ENCODE peak calls at places on chromosomes 2 and 18, in seven cellular contexts. One of them, this sample, is unnamed.

GRCh38 chr2:55864351-55865084 is 59.1 kb downstream of the EFEMP1 start:
- DNase-seq in NCI-H1092 treated with DMSO at 0.1 percent for 48 hours: no peak
- DNase-seq in sciatic nerve: no peak
- DNase-seq in activated naive CD4-positive, alpha-beta T cell: no peak
- DNase-seq in CD4-positive, CD25-positive, alpha-beta regulatory T cell: no peak
- DNase-seq in retina: no peak
- DNase-seq in tibial artery: no peak
- DNase-seq in this sample: no peak

GRCh38 chr2:62340981-62341624 is 145.2 kb downstream of the B3GNT2 start:
- DNase-seq in retina: peak; percentile 22
- DNase-seq in CD4-positive, CD25-positive, alpha-beta regulatory T cell: no peak
- DNase-seq in tibial artery: no peak
- DNase-seq in activated naive CD4-positive, alpha-beta T cell: no peak
- DNase-seq in sciatic nerve: no peak
- DNase-seq in NCI-H1092 treated with DMSO at 0.1 percent for 48 hours: peak; percentile 66
- DNase-seq in this sample: peak; percentile 78

GRCh38 chr2:99652862-99653261 is 163.0 kb upstream of the REV1 start:
- DNase-seq in retina: no peak
- DNase-seq in sciatic nerve: no peak
- DNase-seq in CD4-positive, CD25-positive, alpha-beta regulatory T cell: no peak
- DNase-seq in tibial artery: no peak
- DNase-seq in activated naive CD4-positive, alpha-beta T cell: no peak
- DNase-seq in NCI-H1092 treated with DMSO at 0.1 percent for 48 hours: no peak
- DNase-seq in this sample: no peak

GRCh38 chr2:237473474-237474453 is 13.3 kb upstream of the MLPH start:
- DNase-seq in NCI-H1092 treated with DMSO at 0.1 percent for 48 hours: no peak
- DNase-seq in activated naive CD4-positive, alpha-beta T cell: no peak
- DNase-seq in retina: no peak
- DNase-seq in CD4-positive, CD25-positive, alpha-beta regulatory T cell: no peak
- DNase-seq in tibial artery: no peak
- DNase-seq in sciatic nerve: no peak
- DNase-seq in this sample: peak; percentile 69

GRCh38 chr2:46780801-46781445 is 134.7 kb downstream of the MCFD2 start:
- DNase-seq in retina: peak; percentile 63
- DNase-seq in NCI-H1092 treated with DMSO at 0.1 percent for 48 hours: no peak
- DNase-seq in activated naive CD4-positive, alpha-beta T cell: no peak
- DNase-seq in CD4-positive, CD25-positive, alpha-beta regulatory T cell: no peak
- DNase-seq in sciatic nerve: no peak
- DNase-seq in tibial artery: peak; percentile 66
- DNase-seq in this sample: no peak

GRCh38 chr2:27262379-27263286 is at the start of gene SLC30A3:
- DNase-seq in CD4-positive, CD25-positive, alpha-beta regulatory T cell: peak; percentile 76
- DNase-seq in activated naive CD4-positive, alpha-beta T cell: no peak
- DNase-seq in sciatic nerve: peak; percentile 71
- DNase-seq in NCI-H1092 treated with DMSO at 0.1 percent for 48 hours: no peak
- DNase-seq in retina: peak; percentile 75
- DNase-seq in tibial artery: peak; percentile 70
- DNase-seq in this sample: no peak

GRCh38 chr18:45837283-45838070 is 12.0 kb downstream of the SIGLEC15 start:
- DNase-seq in tibial artery: no peak
- DNase-seq in retina: peak; percentile 70
- DNase-seq in sciatic nerve: no peak
- DNase-seq in NCI-H1092 treated with DMSO at 0.1 percent for 48 hours: no peak
- DNase-seq in activated naive CD4-positive, alpha-beta T cell: no peak
- DNase-seq in CD4-positive, CD25-positive, alpha-beta regulatory T cell: peak; percentile 72
- DNase-seq in this sample: no peak

GRCh38 chr2:72210470-72210869 is 62.8 kb upstream of the CYP26B1 start:
- DNase-seq in sciatic nerve: no peak
- DNase-seq in NCI-H1092 treated with DMSO at 0.1 percent for 48 hours: no peak
- DNase-seq in retina: no peak
- DNase-seq in activated naive CD4-positive, alpha-beta T cell: no peak
- DNase-seq in tibial artery: no peak
- DNase-seq in CD4-positive, CD25-positive, alpha-beta regulatory T cell: no peak
- DNase-seq in this sample: no peak

GRCh38 chr2:121372756-121373353 is 87.9 kb upstream of the TFCP2L1 start:
- DNase-seq in CD4-positive, CD25-positive, alpha-beta regulatory T cell: no peak
- DNase-seq in sciatic nerve: no peak
- DNase-seq in tibial artery: no peak
- DNase-seq in retina: no peak
- DNase-seq in activated naive CD4-positive, alpha-beta T cell: no peak
- DNase-seq in NCI-H1092 treated with DMSO at 0.1 percent for 48 hours: no peak
- DNase-seq in this sample: no peak

GRCh38 chr2:102449370-102449974 is 23.6 kb upstream of the SLC9A4 start:
- DNase-seq in sciatic nerve: no peak
- DNase-seq in CD4-positive, CD25-positive, alpha-beta regulatory T cell: peak; percentile 81
- DNase-seq in tibial artery: no peak
- DNase-seq in NCI-H1092 treated with DMSO at 0.1 percent for 48 hours: no peak
- DNase-seq in activated naive CD4-positive, alpha-beta T cell: peak; percentile 21
- DNase-seq in retina: peak; percentile 32
- DNase-seq in this sample: peak; percentile 78

GRCh38 chr2:234450431-234451095 is 46.3 kb downstream of the ARL4C start:
- DNase-seq in activated naive CD4-positive, alpha-beta T cell: no peak
- DNase-seq in tibial artery: no peak
- DNase-seq in retina: no peak
- DNase-seq in sciatic nerve: no peak
- DNase-seq in CD4-positive, CD25-positive, alpha-beta regulatory T cell: peak; percentile 42
- DNase-seq in NCI-H1092 treated with DMSO at 0.1 percent for 48 hours: no peak
- DNase-seq in this sample: no peak

GRCh38 chr2:190545082-190545481 is 10.6 kb upstream of the NEMP2 start:
- DNase-seq in activated naive CD4-positive, alpha-beta T cell: no peak
- DNase-seq in CD4-positive, CD25-positive, alpha-beta regulatory T cell: no peak
- DNase-seq in sciatic nerve: no peak
- DNase-seq in NCI-H1092 treated with DMSO at 0.1 percent for 48 hours: no peak
- DNase-seq in tibial artery: no peak
- DNase-seq in retina: no peak
- DNase-seq in this sample: no peak

GRCh38 chr2:88177556-88177955 is 7.4 kb downstream of the THNSL2 start:
- DNase-seq in activated naive CD4-positive, alpha-beta T cell: no peak
- DNase-seq in NCI-H1092 treated with DMSO at 0.1 percent for 48 hours: no peak
- DNase-seq in retina: no peak
- DNase-seq in sciatic nerve: no peak
- DNase-seq in tibial artery: no peak
- DNase-seq in CD4-positive, CD25-positive, alpha-beta regulatory T cell: no peak
- DNase-seq in this sample: no peak

GRCh38 chr2:40251146-40251545 is 200.7 kb downstream of the SLC8A1 start:
- DNase-seq in activated naive CD4-positive, alpha-beta T cell: no peak
- DNase-seq in retina: no peak
- DNase-seq in NCI-H1092 treated with DMSO at 0.1 percent for 48 hours: peak; percentile 97
- DNase-seq in CD4-positive, CD25-positive, alpha-beta regulatory T cell: no peak
- DNase-seq in sciatic nerve: no peak
- DNase-seq in tibial artery: no peak
- DNase-seq in this sample: no peak

GRCh38 chr2:159506764-159507406 is 109.5 kb downstream of the BAZ2B start:
- DNase-seq in activated naive CD4-positive, alpha-beta T cell: no peak
- DNase-seq in tibial artery: no peak
- DNase-seq in NCI-H1092 treated with DMSO at 0.1 percent for 48 hours: no peak
- DNase-seq in sciatic nerve: no peak
- DNase-seq in CD4-positive, CD25-positive, alpha-beta regulatory T cell: no peak
- DNase-seq in retina: no peak
- DNase-seq in this sample: no peak

GRCh38 chr2:177211602-177212105 is 940 bp upstream of the HNRNPA3 start:
- DNase-seq in tibial artery: no peak
- DNase-seq in CD4-positive, CD25-positive, alpha-beta regulatory T cell: no peak
- DNase-seq in retina: no peak
- DNase-seq in sciatic nerve: no peak
- DNase-seq in NCI-H1092 treated with DMSO at 0.1 percent for 48 hours: no peak
- DNase-seq in activated naive CD4-positive, alpha-beta T cell: no peak
- DNase-seq in this sample: no peak

GRCh38 chr2:8146329-8147048 is 535.4 kb upstream of the ID2 start:
- DNase-seq in tibial artery: no peak
- DNase-seq in CD4-positive, CD25-positive, alpha-beta regulatory T cell: no peak
- DNase-seq in retina: no peak
- DNase-seq in NCI-H1092 treated with DMSO at 0.1 percent for 48 hours: peak; percentile 70
- DNase-seq in activated naive CD4-positive, alpha-beta T cell: no peak
- DNase-seq in sciatic nerve: no peak
- DNase-seq in this sample: no peak

GRCh38 chr2:106658616-106659015 is 171.5 kb downstream of the CD8B2 start:
- DNase-seq in NCI-H1092 treated with DMSO at 0.1 percent for 48 hours: no peak
- DNase-seq in CD4-positive, CD25-positive, alpha-beta regulatory T cell: no peak
- DNase-seq in tibial artery: no peak
- DNase-seq in activated naive CD4-positive, alpha-beta T cell: no peak
- DNase-seq in retina: no peak
- DNase-seq in sciatic nerve: no peak
- DNase-seq in this sample: no peak

GRCh38 chr2:212330263-212330662 is 208.3 kb downstream of the ERBB4 start:
- DNase-seq in tibial artery: no peak
- DNase-seq in CD4-positive, CD25-positive, alpha-beta regulatory T cell: no peak
- DNase-seq in activated naive CD4-positive, alpha-beta T cell: no peak
- DNase-seq in NCI-H1092 treated with DMSO at 0.1 percent for 48 hours: no peak
- DNase-seq in sciatic nerve: no peak
- DNase-seq in retina: no peak
- DNase-seq in this sample: no peak

GRCh38 chr2:241615041-241615440 is 21.9 kb downstream of the THAP4 start:
- DNase-seq in sciatic nerve: no peak
- DNase-seq in CD4-positive, CD25-positive, alpha-beta regulatory T cell: no peak
- DNase-seq in tibial artery: no peak
- DNase-seq in retina: no peak
- DNase-seq in NCI-H1092 treated with DMSO at 0.1 percent for 48 hours: no peak
- DNase-seq in activated naive CD4-positive, alpha-beta T cell: no peak
- DNase-seq in this sample: no peak

GRCh38 chr18:77009675-77010074 is 122.9 kb downstream of the MBP start:
- DNase-seq in NCI-H1092 treated with DMSO at 0.1 percent for 48 hours: no peak
- DNase-seq in activated naive CD4-positive, alpha-beta T cell: no peak
- DNase-seq in retina: no peak
- DNase-seq in CD4-positive, CD25-positive, alpha-beta regulatory T cell: no peak
- DNase-seq in tibial artery: no peak
- DNase-seq in sciatic nerve: no peak
- DNase-seq in this sample: no peak

GRCh38 chr18:12911025-12911927 is 27.2 kb upstream of the PTPN2 start:
- DNase-seq in NCI-H1092 treated with DMSO at 0.1 percent for 48 hours: no peak
- DNase-seq in tibial artery: no peak
- DNase-seq in sciatic nerve: no peak
- DNase-seq in CD4-positive, CD25-positive, alpha-beta regulatory T cell: peak; percentile 79
- DNase-seq in activated naive CD4-positive, alpha-beta T cell: no peak
- DNase-seq in retina: peak; percentile 88
- DNase-seq in this sample: no peak

GRCh38 chr2:11945139-11946126 is 199.0 kb downstream of the LPIN1 start:
- DNase-seq in retina: no peak
- DNase-seq in NCI-H1092 treated with DMSO at 0.1 percent for 48 hours: no peak
- DNase-seq in CD4-positive, CD25-positive, alpha-beta regulatory T cell: peak; percentile 69
- DNase-seq in tibial artery: no peak
- DNase-seq in activated naive CD4-positive, alpha-beta T cell: no peak
- DNase-seq in sciatic nerve: no peak
- DNase-seq in this sample: no peak